ENCODE peak calls at places on chromosomes 2 and 18, in five cellular contexts. One of them, this sample, is unnamed.
A peak's percentile ranks its signal among the peaks of the same experiment; 100 is the strongest.

GRCh38 chr18:25832008-25832604 is 258.3 kb downstream of the SS18 start:
- DNase-seq in BJ: no peak
- DNase-seq in SJSA1: peak; percentile 72
- DNase-seq in dorsolateral prefrontal cortex: peak; percentile 73
- DNase-seq in ovary: peak; percentile 47
- DNase-seq in this sample: peak; percentile 56

GRCh38 chr2:53087282-53087882 is 680.2 kb upstream of the CHAC2 start:
- DNase-seq in dorsolateral prefrontal cortex: no peak
- DNase-seq in ovary: no peak
- DNase-seq in BJ: peak; percentile 10
- DNase-seq in SJSA1: no peak
- DNase-seq in this sample: no peak

GRCh38 chr18:74375999-74376398 is 60.4 kb downstream of the C18orf63 start:
- DNase-seq in dorsolateral prefrontal cortex: no peak
- DNase-seq in BJ: peak; percentile 4
- DNase-seq in SJSA1: no peak
- DNase-seq in ovary: no peak
- DNase-seq in this sample: no peak

GRCh38 chr2:43225093-43225787 is 1.2 kb downstream of the ZFP36L2 start:
- DNase-seq in dorsolateral prefrontal cortex: peak; percentile 65
- DNase-seq in BJ: no peak
- DNase-seq in SJSA1: peak; percentile 54
- DNase-seq in ovary: peak; percentile 70
- DNase-seq in this sample: no peak

GRCh38 chr2:218010838-218011616 is 8.2 kb upstream of the TNS1 start:
- DNase-seq in dorsolateral prefrontal cortex: no peak
- DNase-seq in SJSA1: no peak
- DNase-seq in BJ: no peak
- DNase-seq in ovary: peak; percentile 66
- DNase-seq in this sample: no peak

GRCh38 chr18:74153377-74153776 is 5.1 kb downstream of the TIMM21 start:
- DNase-seq in BJ: no peak
- DNase-seq in ovary: no peak
- DNase-seq in dorsolateral prefrontal cortex: no peak
- DNase-seq in SJSA1: no peak
- DNase-seq in this sample: no peak

GRCh38 chr2:16285813-16286510 is 345.6 kb downstream of the MYCN start:
- DNase-seq in BJ: no peak
- DNase-seq in ovary: no peak
- DNase-seq in dorsolateral prefrontal cortex: no peak
- DNase-seq in SJSA1: no peak
- DNase-seq in this sample: no peak

GRCh38 chr2:37302701-37303252 is 21.9 kb downstream of the PRKD3 start:
- DNase-seq in SJSA1: no peak
- DNase-seq in ovary: no peak
- DNase-seq in BJ: no peak
- DNase-seq in dorsolateral prefrontal cortex: no peak
- DNase-seq in this sample: no peak

GRCh38 chr18:24632158-24632988 is 171.9 kb downstream of the HRH4 start:
- DNase-seq in SJSA1: no peak
- DNase-seq in dorsolateral prefrontal cortex: no peak
- DNase-seq in ovary: no peak
- DNase-seq in BJ: no peak
- DNase-seq in this sample: no peak

GRCh38 chr2:30334738-30335426 is 103.5 kb downstream of the LBH start:
- DNase-seq in dorsolateral prefrontal cortex: no peak
- DNase-seq in SJSA1: no peak
- DNase-seq in BJ: no peak
- DNase-seq in ovary: no peak
- DNase-seq in this sample: no peak

GRCh38 chr2:239461551-239462515 is 61.0 kb upstream of the HDAC4 start:
- DNase-seq in dorsolateral prefrontal cortex: no peak
- DNase-seq in SJSA1: peak; percentile 38
- DNase-seq in BJ: no peak
- DNase-seq in ovary: no peak
- DNase-seq in this sample: no peak

GRCh38 chr2:55861733-55862132 is 61.8 kb downstream of the EFEMP1 start:
- DNase-seq in ovary: no peak
- DNase-seq in dorsolateral prefrontal cortex: no peak
- DNase-seq in SJSA1: no peak
- DNase-seq in BJ: no peak
- DNase-seq in this sample: no peak

GRCh38 chr2:172102159-172102857 is 392 bp downstream of the DLX2 start:
- DNase-seq in dorsolateral prefrontal cortex: no peak
- DNase-seq in BJ: no peak
- DNase-seq in SJSA1: peak; percentile 74
- DNase-seq in ovary: no peak
- DNase-seq in this sample: no peak

GRCh38 chr2:172102858-172103359 is at the start of gene DLX2:
- DNase-seq in BJ: no peak
- DNase-seq in ovary: peak; percentile 67
- DNase-seq in SJSA1: peak; percentile 91
- DNase-seq in dorsolateral prefrontal cortex: peak; percentile 78
- DNase-seq in this sample: peak; percentile 88

GRCh38 chr2:172101707-172102158 is 967 bp downstream of the DLX2 start:
- DNase-seq in BJ: no peak
- DNase-seq in dorsolateral prefrontal cortex: no peak
- DNase-seq in ovary: no peak
- DNase-seq in SJSA1: no peak
- DNase-seq in this sample: no peak

GRCh38 chr2:172105715-172106124 is 3.0 kb upstream of the DLX2 start:
- DNase-seq in SJSA1: peak; percentile 33
- DNase-seq in ovary: no peak
- DNase-seq in BJ: no peak
- DNase-seq in dorsolateral prefrontal cortex: no peak
- DNase-seq in this sample: no peak

DNA sequence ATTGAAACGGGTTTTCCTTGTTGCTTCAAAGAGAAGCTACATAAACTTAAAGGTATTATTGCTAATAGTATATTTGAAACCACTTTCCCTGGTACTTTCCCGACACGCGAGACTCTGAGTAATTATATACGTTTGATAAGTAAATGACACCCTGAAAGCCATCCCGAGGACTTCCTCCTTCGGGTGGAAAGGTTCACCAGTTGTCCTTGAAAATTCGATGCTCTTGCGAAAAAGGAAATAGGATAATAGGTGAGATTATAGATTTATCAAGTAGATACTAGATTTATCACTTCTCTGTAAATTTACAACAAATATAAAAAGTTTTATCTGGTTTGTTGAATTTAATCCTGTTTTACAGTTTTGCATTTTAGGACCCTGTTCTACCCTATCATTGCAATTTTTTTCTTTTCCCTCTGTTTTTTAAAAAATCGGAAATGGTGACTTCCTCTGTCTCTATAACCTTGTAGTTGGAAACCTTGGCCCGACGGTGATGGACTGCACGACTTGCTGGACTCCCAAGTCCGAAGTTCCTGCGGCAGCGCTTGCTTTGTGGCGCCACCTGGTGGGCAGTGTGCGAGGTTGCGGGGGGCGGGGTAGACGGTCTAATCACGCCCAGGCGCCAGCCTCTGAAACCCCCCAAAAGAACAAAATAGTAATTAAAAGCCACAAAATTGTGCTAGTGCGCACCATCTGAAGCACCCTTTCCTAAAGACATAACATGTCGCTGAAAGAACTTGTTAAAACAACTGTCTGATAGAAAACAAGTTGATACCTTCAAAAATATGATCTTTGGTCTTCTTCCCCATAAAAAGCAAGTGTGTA is 982 bp upstream of the DLX2 start:
- DNase-seq in BJ: no peak
- DNase-seq in dorsolateral prefrontal cortex: peak; percentile 76
- DNase-seq in ovary: peak; percentile 67
- DNase-seq in SJSA1: peak; percentile 90
- DNase-seq in this sample: peak; percentile 76
- H3K27me3 ChIP-seq in BJ: no peaks in the 10 kb centered on the region
- H3K27me3 ChIP-seq in dorsolateral prefrontal cortex: peaks cover 100% of the 10 kb centered on the region
- H3K27me3 ChIP-seq in ovary: peaks cover 17% of the 10 kb centered on the region
- H3K27me3 ChIP-seq in SJSA1: no peaks in the 10 kb centered on the region
- H3K27me3 ChIP-seq in this sample: peaks cover 95% of the 10 kb centered on the region

GRCh38 chr2:65240657-65241056 is 13.0 kb downstream of the ACTR2 start:
- DNase-seq in SJSA1: no peak
- DNase-seq in dorsolateral prefrontal cortex: no peak
- DNase-seq in BJ: no peak
- DNase-seq in ovary: no peak
- DNase-seq in this sample: no peak
- H3K4me3 ChIP-seq in SJSA1: no peak overlapping the region
- H3K4me3 ChIP-seq in dorsolateral prefrontal cortex: no peak overlapping the region
- H3K4me3 ChIP-seq in BJ: no peak overlapping the region
- H3K4me3 ChIP-seq in ovary: no peak overlapping the region
- H3K4me3 ChIP-seq in this sample: no peak overlapping the region

DNA sequence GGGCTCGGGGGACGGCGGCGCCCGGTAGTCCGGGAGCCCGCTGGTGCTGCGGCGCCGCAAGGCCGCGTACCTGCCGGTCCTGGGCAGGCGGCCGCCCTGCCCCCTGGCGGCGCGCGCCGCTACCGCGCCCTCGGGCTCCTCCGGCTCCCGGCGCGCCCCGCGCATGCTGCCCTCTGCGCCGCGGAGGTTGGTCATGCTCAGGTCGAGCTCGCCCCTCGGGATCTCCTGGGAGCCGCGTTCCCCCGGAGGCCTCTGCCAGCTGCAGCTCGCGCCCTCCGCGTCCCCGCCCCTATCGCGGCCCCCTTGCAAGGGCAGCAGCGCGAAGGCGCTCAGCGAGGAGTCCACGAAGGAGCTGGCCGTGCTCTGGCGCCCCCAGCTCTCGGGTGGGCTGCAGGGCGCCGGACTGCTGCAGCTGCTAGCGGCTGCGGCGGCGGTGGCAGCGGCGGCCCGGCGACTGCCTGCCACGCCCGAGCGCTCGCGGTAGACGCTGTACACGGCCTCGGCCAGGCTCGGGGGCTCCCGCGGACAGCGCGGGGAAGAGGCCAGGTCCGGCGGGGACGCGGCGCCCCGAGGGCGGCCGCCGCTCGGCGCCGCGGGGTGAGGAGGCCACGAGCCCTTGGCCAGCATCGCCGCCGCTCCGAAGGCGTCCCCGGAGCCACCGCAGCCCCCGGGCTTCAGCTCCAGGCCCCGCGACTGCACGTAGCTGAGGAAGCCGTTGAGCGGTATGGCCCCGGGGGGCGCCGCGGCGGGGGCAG is 4.5 kb downstream of the TMEM200C start:
- DNase-seq in ovary: peak; percentile 55
- DNase-seq in BJ: no peak
- DNase-seq in SJSA1: no peak
- DNase-seq in dorsolateral prefrontal cortex: peak; percentile 48
- DNase-seq in this sample: peak; percentile 55
- H3K27me3 ChIP-seq in ovary: no peaks in the 10 kb centered on the region
- H3K27me3 ChIP-seq in BJ: peaks cover 13% of the 10 kb centered on the region
- H3K27me3 ChIP-seq in SJSA1: peaks cover 24% of the 10 kb centered on the region
- H3K27me3 ChIP-seq in dorsolateral prefrontal cortex: peaks cover 9% of the 10 kb centered on the region
- H3K27me3 ChIP-seq in this sample: peaks cover 72% of the 10 kb centered on the region

GRCh38 chr2:188976545-188977268 is 2.5 kb downstream of the COL3A1 start:
- DNase-seq in dorsolateral prefrontal cortex: no peak
- DNase-seq in SJSA1: no peak
- DNase-seq in BJ: no peak
- DNase-seq in ovary: no peak
- DNase-seq in this sample: no peak
- H3K4me3 ChIP-seq in dorsolateral prefrontal cortex: no peak overlapping the region
- H3K4me3 ChIP-seq in SJSA1: peak overlapping the region; percentile 43
- H3K4me3 ChIP-seq in BJ: peak overlapping the region; percentile 67
- H3K4me3 ChIP-seq in ovary: peak overlapping the region; percentile 45
- H3K4me3 ChIP-seq in this sample: peak overlapping the region; percentile 55

GRCh38 chr2:184596819-184597411 is 1.4 kb upstream of the ZNF804A start:
- DNase-seq in dorsolateral prefrontal cortex: no peak
- DNase-seq in BJ: peak; percentile 28
- DNase-seq in SJSA1: no peak
- DNase-seq in ovary: no peak
- DNase-seq in this sample: no peak
- H3K27me3 ChIP-seq in dorsolateral prefrontal cortex: no peaks in the 10 kb centered on the region
- H3K27me3 ChIP-seq in BJ: no peaks in the 10 kb centered on the region
- H3K27me3 ChIP-seq in SJSA1: no peaks in the 10 kb centered on the region
- H3K27me3 ChIP-seq in ovary: no peaks in the 10 kb centered on the region
- H3K27me3 ChIP-seq in this sample: peaks cover 13% of the 10 kb centered on the region

DNA sequence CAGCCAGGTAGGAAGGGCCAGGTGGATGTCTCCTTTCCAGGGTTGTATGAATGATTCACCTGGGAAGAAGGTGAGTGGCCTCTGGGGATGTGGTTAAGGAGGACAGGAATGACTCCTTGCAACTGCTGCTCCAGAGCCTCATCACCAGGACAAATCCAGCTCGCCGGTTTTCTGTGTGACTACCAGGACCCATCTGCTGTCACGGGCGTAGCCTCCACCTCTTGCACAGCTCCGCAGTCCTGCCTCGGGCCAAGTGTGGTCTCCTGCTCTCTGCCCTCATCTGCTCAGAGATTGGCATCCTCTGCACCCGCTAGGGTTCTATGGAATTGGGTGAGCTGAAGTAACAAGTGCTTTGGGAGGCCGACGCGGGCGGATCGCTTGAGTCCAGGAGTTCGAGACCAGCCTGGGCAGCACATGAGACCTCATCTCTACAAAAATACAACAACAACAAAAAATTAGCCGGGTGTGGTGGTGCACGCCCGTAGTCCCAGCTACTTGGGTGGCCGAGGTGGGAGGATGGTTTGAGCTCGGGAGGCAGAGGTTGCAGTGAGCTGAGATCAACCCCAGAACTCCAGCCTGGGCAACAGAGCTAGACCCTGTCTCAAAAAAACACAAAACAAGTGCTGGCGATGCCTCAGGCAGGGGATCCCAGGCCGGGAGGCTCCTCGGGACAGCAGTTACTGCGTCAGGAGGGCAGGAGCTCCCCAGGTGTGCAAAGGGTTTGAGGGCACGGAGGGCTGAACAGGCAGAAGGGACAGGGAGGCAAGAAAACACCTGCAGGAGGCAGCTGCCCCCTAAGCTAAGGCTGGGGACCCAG is 831 bp upstream of the D2HGDH start:
- DNase-seq in dorsolateral prefrontal cortex: no peak
- DNase-seq in ovary: peak; percentile 49
- DNase-seq in BJ: no peak
- DNase-seq in SJSA1: no peak
- DNase-seq in this sample: no peak
- H3K4me3 ChIP-seq in dorsolateral prefrontal cortex: peak overlapping the region; percentile 99
- H3K4me3 ChIP-seq in ovary: peak overlapping the region; percentile 68
- H3K4me3 ChIP-seq in BJ: peak overlapping the region; percentile 82
- H3K4me3 ChIP-seq in SJSA1: peak overlapping the region; percentile 99
- H3K4me3 ChIP-seq in this sample: peak overlapping the region; percentile 95